ENCODE peak calls at places on chromosomes 2 and 18, in nine cellular contexts. H is C1 segment of cervical spinal cord; L is NCI-H1436; B is neuronal stem cell; T is activated T-cell treated with anti-CD3 and anti-CD28 coated beads for 48 hours; P is right lobe of liver; R is AG08396; G is germinal center; U is stimulated activated CD4-positive, alpha-beta T cell treated with anti-CD3 and anti-CD28 coated beads, Interleukin-4, amount 100 ng/mL, for 24 hours. X is an unnamed sample.
A peak's percentile ranks its signal among the peaks of the same experiment; 100 is the strongest.

GRCh38 chr2:193251909-193252308 is 1057.2 kb upstream of the TMEFF2 start:
- DNase-seq in H (no peak), L (no peak), B (no peak), T (no peak), P (no peak), R (no peak), G (no peak), U (no peak), X (no peak)

GRCh38 chr2:72138921-72139381 is 8.7 kb downstream of the CYP26B1 start:
- DNase-seq in H (no peak), L (no peak), B (no peak), T (no peak), P (peak; percentile 19), R (no peak), G (no peak), U (no peak), X (no peak)

GRCh38 chr2:231372326-231372725 is 23.2 kb upstream of the B3GNT7 start:
- DNase-seq in H (no peak), L (no peak), B (no peak), T (no peak), P (no peak), R (no peak), G (no peak), U (no peak), X (no peak)

GRCh38 chr18:80189197-80189865 is 58.0 kb downstream of the PARD6G start:
- DNase-seq in H (no peak), L (no peak), B (no peak), T (no peak), P (no peak), R (no peak), G (no peak), U (no peak), X (no peak)

GRCh38 chr2:160906878-160907277 is 253.3 kb upstream of the TANK start:
- DNase-seq in H (no peak), L (no peak), B (no peak), T (no peak), P (no peak), R (no peak), G (no peak), U (no peak), X (no peak)

GRCh38 chr2:238941262-238941792 is 93.4 kb downstream of the TWIST2 start:
- DNase-seq in H (no peak), L (no peak), B (no peak), T (no peak), P (no peak), R (no peak), G (no peak), U (no peak), X (no peak)

GRCh38 chr2:241981076-241981700 is 111.7 kb downstream of the RTP5 start:
- DNase-seq in H (no peak), L (no peak), B (no peak), T (no peak), P (no peak), R (no peak), G (no peak), U (no peak), X (no peak)

GRCh38 chr2:20156051-20156730 is 68.7 kb downstream of the SDC1 start:
- DNase-seq in H (no peak), L (no peak), B (no peak), T (no peak), P (no peak), R (no peak), G (no peak), U (no peak), X (no peak)

GRCh38 chr2:229153307-229153706 is 117.8 kb downstream of the PID1 start:
- DNase-seq in H (no peak), L (no peak), B (no peak), T (no peak), P (peak; percentile 25), R (no peak), G (no peak), U (no peak), X (no peak)

GRCh38 chr2:181779288-181779871 is 99.1 kb upstream of the NEUROD1 start:
- DNase-seq in H (no peak), L (no peak), B (no peak), T (no peak), P (no peak), R (no peak), G (no peak), U (no peak), X (no peak)

GRCh38 chr18:41226186-41226585 is 728.8 kb upstream of the PIK3C3 start:
- DNase-seq in H (no peak), L (no peak), B (no peak), T (no peak), P (no peak), R (no peak), G (no peak), U (no peak), X (no peak)

GRCh38 chr18:44700652-44701051 is 20.0 kb downstream of the SETBP1 start:
- DNase-seq in H (no peak), L (no peak), B (no peak), T (no peak), P (peak; percentile 58), R (no peak), G (peak; percentile 44), U (no peak), X (no peak)

GRCh38 chr2:221289389-221289788 is 282.7 kb downstream of the EPHA4 start:
- DNase-seq in H (no peak), L (no peak), B (no peak), T (no peak), P (no peak), R (no peak), G (no peak), U (no peak), X (no peak)

GRCh38 chr18:1018211-1018651 is 113.6 kb downstream of the ADCYAP1 start:
- DNase-seq in H (no peak), L (no peak), B (no peak), T (no peak), P (no peak), R (no peak), G (no peak), U (no peak), X (no peak)

GRCh38 chr18:57970356-57971095 is 73.5 kb upstream of the NEDD4L start:
- DNase-seq in H (no peak), L (no peak), B (no peak), T (no peak), P (no peak), R (no peak), G (no peak), U (no peak), X (no peak)

GRCh38 chr2:9032555-9032954 is 29.1 kb upstream of the MBOAT2 start:
- DNase-seq in H (no peak), L (no peak), B (no peak), T (no peak), P (no peak), R (no peak), G (no peak), U (no peak), X (no peak)

GRCh38 chr2:38315707-38316333 is 61.3 kb downstream of the ATL2 start:
- DNase-seq in H (no peak), L (peak; percentile 24), B (peak; percentile 41), T (no peak), P (no peak), R (peak; percentile 24), G (peak; percentile 22), U (peak; percentile 31), X (no peak)

GRCh38 chr2:170813611-170814550 is 2.8 kb upstream of the GAD1 start:
- DNase-seq in H (no peak), L (no peak), B (peak; percentile 80), T (no peak), P (peak; percentile 37), R (peak; percentile 70), G (no peak), U (no peak), X (no peak)

GRCh38 chr2:216694826-216695217 is 527 bp downstream of the IGFBP5 start:
- DNase-seq in H (no peak), L (no peak), B (no peak), T (no peak), P (no peak), R (no peak), G (no peak), U (no peak), X (no peak)

GRCh38 chr2:53450885-53451284 is 316.7 kb upstream of the CHAC2 start:
- DNase-seq in H (no peak), L (no peak), B (no peak), T (no peak), P (no peak), R (no peak), G (no peak), U (no peak), X (no peak)

GRCh38 chr18:65610939-65611338 is 139.9 kb upstream of the CDH7 start:
- DNase-seq in H (no peak), L (no peak), B (peak; percentile 11), T (no peak), P (no peak), R (no peak), G (no peak), U (no peak), X (no peak)

GRCh38 chr2:174631009-174631981 is 33.7 kb upstream of the WIPF1 start:
- DNase-seq in H (no peak), L (no peak), B (no peak), T (no peak), P (no peak), R (peak; percentile 38), G (no peak), U (no peak), X (peak; percentile 29)

GRCh38 chr2:165902929-165903328 is 50.6 kb downstream of the TTC21B start:
- DNase-seq in H (no peak), L (no peak), B (no peak), T (no peak), P (no peak), R (peak; percentile 22), G (no peak), U (no peak), X (no peak)

GRCh38 chr2:23183733-23184132 is 201.2 kb upstream of the KLHL29 start:
- DNase-seq in H (no peak), L (no peak), B (no peak), T (no peak), P (no peak), R (no peak), G (no peak), U (no peak), X (no peak)

GRCh38 chr2:219556413-219556812 is 12.6 kb downstream of the TMEM198 start:
- DNase-seq in H (no peak), L (no peak), B (no peak), T (no peak), P (no peak), R (no peak), G (no peak), U (no peak), X (no peak)

X was measured in T-helper 2 cell treated with Interferon-gamma antibody and Interleukin-4, amounts not matched to agents 5 μg/mL and 100 μg/mL, for 36 hours.